ENCODE peak calls at places on chromosomes 4 and X, in six cellular contexts. One of them, this sample, is unnamed.

GRCh38 chr4:1403591-1404572 is 2.4 kb downstream of the NKX1-1 start:
- DNase-seq in glutamatergic neuron: peak
- DNase-seq in sigmoid colon: peak
- DNase-seq in cardiac fibroblast: no peak
- DNase-seq in upper lobe of right lung: peak
- DNase-seq in AG04450: no peak
- DNase-seq in this sample: no peak

GRCh38 chr4:123546123-123546654 is 149.6 kb downstream of the SPRY1 start:
- DNase-seq in glutamatergic neuron: no peak
- DNase-seq in sigmoid colon: no peak
- DNase-seq in cardiac fibroblast: no peak
- DNase-seq in upper lobe of right lung: no peak
- DNase-seq in AG04450: no peak
- DNase-seq in this sample: no peak

GRCh38 chr4:75673959-75674328 is 733 bp upstream of the G3BP2 start:
- DNase-seq in glutamatergic neuron: no peak
- DNase-seq in sigmoid colon: no peak
- DNase-seq in cardiac fibroblast: peak
- DNase-seq in upper lobe of right lung: no peak
- DNase-seq in AG04450: no peak
- DNase-seq in this sample: no peak

GRCh38 chrX:34586936-34587335 is 70.1 kb downstream of the TMEM47 start:
- DNase-seq in glutamatergic neuron: no peak
- DNase-seq in sigmoid colon: no peak
- DNase-seq in cardiac fibroblast: no peak
- DNase-seq in upper lobe of right lung: no peak
- DNase-seq in AG04450: no peak
- DNase-seq in this sample: no peak

GRCh38 chrX:139023531-139023930 is 312.0 kb upstream of the FGF13 start:
- DNase-seq in glutamatergic neuron: no peak
- DNase-seq in sigmoid colon: no peak
- DNase-seq in cardiac fibroblast: no peak
- DNase-seq in upper lobe of right lung: no peak
- DNase-seq in AG04450: no peak
- DNase-seq in this sample: no peak

GRCh38 chrX:1542994-1543725 is 6.2 kb upstream of the P2RY8 start:
- DNase-seq in glutamatergic neuron: no peak
- DNase-seq in sigmoid colon: no peak
- DNase-seq in cardiac fibroblast: no peak
- DNase-seq in upper lobe of right lung: no peak
- DNase-seq in AG04450: no peak
- DNase-seq in this sample: no peak

GRCh38 chrX:98501441-98501840 is 1617.7 kb downstream of the RPA4 start:
- DNase-seq in glutamatergic neuron: no peak
- DNase-seq in sigmoid colon: no peak
- DNase-seq in cardiac fibroblast: no peak
- DNase-seq in upper lobe of right lung: no peak
- DNase-seq in AG04450: no peak
- DNase-seq in this sample: no peak

GRCh38 chr4:118741456-118741855 is 56.3 kb downstream of the METTL14 start:
- DNase-seq in glutamatergic neuron: no peak
- DNase-seq in sigmoid colon: no peak
- DNase-seq in cardiac fibroblast: peak
- DNase-seq in upper lobe of right lung: no peak
- DNase-seq in AG04450: no peak
- DNase-seq in this sample: no peak

GRCh38 chr4:40206421-40206820 is 9.6 kb downstream of the RHOH start:
- DNase-seq in glutamatergic neuron: no peak
- DNase-seq in sigmoid colon: no peak
- DNase-seq in cardiac fibroblast: no peak
- DNase-seq in upper lobe of right lung: no peak
- DNase-seq in AG04450: no peak
- DNase-seq in this sample: no peak

GRCh38 chr4:37803348-37803973 is 23.0 kb upstream of the PGM2 start:
- DNase-seq in glutamatergic neuron: no peak
- DNase-seq in sigmoid colon: no peak
- DNase-seq in cardiac fibroblast: peak
- DNase-seq in upper lobe of right lung: no peak
- DNase-seq in AG04450: no peak
- DNase-seq in this sample: no peak

GRCh38 chr4:142528433-142528832 is 317.7 kb downstream of the INPP4B start:
- DNase-seq in glutamatergic neuron: no peak
- DNase-seq in sigmoid colon: no peak
- DNase-seq in cardiac fibroblast: no peak
- DNase-seq in upper lobe of right lung: no peak
- DNase-seq in AG04450: no peak
- DNase-seq in this sample: no peak

GRCh38 chrX:100819534-100819836 is 706 bp upstream of the CSTF2 start:
- DNase-seq in glutamatergic neuron: peak
- DNase-seq in sigmoid colon: no peak
- DNase-seq in cardiac fibroblast: no peak
- DNase-seq in upper lobe of right lung: no peak
- DNase-seq in AG04450: no peak
- DNase-seq in this sample: no peak

GRCh38 chr4:4659871-4660651 is 118.2 kb upstream of the STX18 start:
- DNase-seq in glutamatergic neuron: no peak
- DNase-seq in sigmoid colon: no peak
- DNase-seq in cardiac fibroblast: peak
- DNase-seq in upper lobe of right lung: no peak
- DNase-seq in AG04450: peak
- DNase-seq in this sample: no peak
- TF ChIP-seq CTCF in glutamatergic neuron: no peak
- TF ChIP-seq CTCF in sigmoid colon: no peak
- TF ChIP-seq CTCF in cardiac fibroblast: no peak
- TF ChIP-seq CTCF in upper lobe of right lung: no peak
- TF ChIP-seq CTCF in AG04450: no peak
- TF ChIP-seq CTCF in this sample: no peak

DNA sequence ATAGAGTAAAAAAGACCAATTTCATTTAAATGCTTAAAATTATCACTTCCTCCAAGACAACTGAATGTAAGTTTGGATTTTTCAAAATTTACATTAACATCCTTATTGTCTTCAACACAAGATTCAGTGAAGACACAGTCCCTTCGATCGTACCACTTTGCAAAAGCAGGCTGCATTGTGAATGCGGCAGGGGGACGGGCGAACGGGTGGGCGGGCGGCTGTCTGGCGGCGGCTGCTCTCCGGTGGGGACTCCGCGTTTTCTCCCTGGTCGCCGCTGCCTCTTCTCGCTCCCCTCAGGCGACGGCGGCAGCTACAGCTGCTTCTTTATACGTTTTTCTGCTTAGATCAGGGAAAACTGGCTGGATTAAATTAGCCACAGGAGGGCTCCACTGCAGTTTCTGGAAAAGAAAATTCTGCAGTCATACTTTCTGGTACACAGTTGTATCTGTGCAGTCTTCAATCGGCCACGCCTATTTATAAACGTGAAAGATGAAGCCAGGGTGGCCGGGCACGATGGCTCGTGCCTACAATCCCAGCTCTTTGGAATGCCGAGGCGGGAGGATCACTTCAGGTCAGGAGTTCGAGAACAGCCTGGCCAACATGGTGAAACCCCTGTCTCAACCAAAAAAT is 33.9 kb upstream of the HPF1 start:
- DNase-seq in glutamatergic neuron: peak
- DNase-seq in sigmoid colon: no peak
- DNase-seq in cardiac fibroblast: peak
- DNase-seq in upper lobe of right lung: no peak
- DNase-seq in AG04450: no peak
- DNase-seq in this sample: peak
- TF ChIP-seq CTCF in glutamatergic neuron: peak
- TF ChIP-seq CTCF in sigmoid colon: peak
- TF ChIP-seq CTCF in cardiac fibroblast: peak
- TF ChIP-seq CTCF in upper lobe of right lung: peak
- TF ChIP-seq CTCF in AG04450: peak
- TF ChIP-seq CTCF in this sample: peak

GRCh38 chrX:140034916-140035315 is 69.6 kb upstream of the CXorf66 start:
- DNase-seq in glutamatergic neuron: no peak
- DNase-seq in sigmoid colon: no peak
- DNase-seq in cardiac fibroblast: no peak
- DNase-seq in upper lobe of right lung: no peak
- DNase-seq in AG04450: no peak
- DNase-seq in this sample: no peak
- TF ChIP-seq CTCF in glutamatergic neuron: peak
- TF ChIP-seq CTCF in sigmoid colon: no peak
- TF ChIP-seq CTCF in cardiac fibroblast: no peak
- TF ChIP-seq CTCF in upper lobe of right lung: no peak
- TF ChIP-seq CTCF in AG04450: peak
- TF ChIP-seq CTCF in this sample: peak

DNA sequence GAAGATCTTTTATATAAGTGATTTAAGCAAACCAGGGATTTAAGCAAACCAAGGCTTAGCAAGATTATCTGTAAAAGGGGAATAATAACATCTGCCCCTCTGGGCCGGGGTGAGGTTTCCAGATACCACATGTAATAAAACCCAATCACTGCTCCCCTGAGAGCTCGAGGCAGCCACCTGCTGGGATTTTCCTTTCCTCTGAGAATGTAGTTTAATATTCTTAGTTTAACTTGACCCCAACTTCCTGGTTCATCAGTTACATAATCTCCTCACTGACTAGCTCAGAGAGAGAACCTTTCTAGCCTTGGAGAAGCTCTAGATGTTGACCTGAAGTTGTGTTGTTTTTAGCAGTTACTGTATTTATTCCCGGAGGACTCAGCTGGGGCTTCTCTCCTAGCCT is 322.4 kb downstream of the ARHGAP10 start:
- DNase-seq in glutamatergic neuron: no peak
- DNase-seq in sigmoid colon: no peak
- DNase-seq in cardiac fibroblast: no peak
- DNase-seq in upper lobe of right lung: no peak
- DNase-seq in AG04450: no peak
- DNase-seq in this sample: no peak
- TF ChIP-seq CTCF in glutamatergic neuron: no peak
- TF ChIP-seq CTCF in sigmoid colon: no peak
- TF ChIP-seq CTCF in cardiac fibroblast: no peak
- TF ChIP-seq CTCF in upper lobe of right lung: no peak
- TF ChIP-seq CTCF in AG04450: no peak
- TF ChIP-seq CTCF in this sample: no peak

This sample was measured in endothelial cell.